ENCODE peak calls at places on chromosomes 2 and 18, in eight cellular contexts. N is AG04449, V is AG04450, A is IMR-90, B is colonic mucosa, F is kidney epithelial cell, O is LNCaP clone FGC, D is GM12865. S is an unnamed sample.

GRCh38 chr2:10282621-10283105 is 20.0 kb upstream of the HPCAL1 start:
- DNase-seq in F (no peak), N (no peak), B (no peak), O (no peak), V (no peak), A (no peak), D (no peak), S (no peak)

GRCh38 chr2:43227830-43228280 is 1.4 kb upstream of the ZFP36L2 start:
- DNase-seq in F (no peak), N (no peak), V (no peak), O (no peak), B (no peak), A (peak), D (no peak), S (no peak)

GRCh38 chr2:215961981-215962380 is 51.4 kb downstream of the MREG start:
- DNase-seq in A (no peak), V (no peak), N (no peak), F (no peak), D (no peak), B (no peak), O (no peak), S (peak)

GRCh38 chr18:55833543-55833942 is 245.6 kb upstream of the TCF4 start:
- DNase-seq in O (no peak), A (peak), D (no peak), N (peak), V (peak), B (no peak), F (peak), S (peak)

GRCh38 chr2:122737429-122738077 is 982.1 kb downstream of the TSN start:
- DNase-seq in O (no peak), D (peak), F (no peak), B (no peak), V (no peak), A (no peak), N (no peak), S (no peak)

GRCh38 chr18:74316257-74317180 is 880 bp downstream of the C18orf63 start:
- DNase-seq in N (peak), F (peak), B (no peak), D (no peak), O (peak), V (peak), A (peak), S (peak)

GRCh38 chr18:41326311-41326710 is 628.7 kb upstream of the PIK3C3 start:
- DNase-seq in B (no peak), D (no peak), V (no peak), A (peak), O (no peak), F (peak), N (no peak), S (peak)

GRCh38 chr2:170224692-170225091 is 46.7 kb downstream of the MYO3B start:
- DNase-seq in F (no peak), N (no peak), D (no peak), V (no peak), A (no peak), O (no peak), B (no peak), S (no peak)

GRCh38 chr18:79933765-79934164 is 17.7 kb downstream of the SLC66A2 start:
- DNase-seq in B (peak), F (no peak), O (no peak), N (peak), V (no peak), A (no peak), D (no peak), S (no peak)

GRCh38 chr2:239670463-239671120 is 269.8 kb upstream of the HDAC4 start:
- DNase-seq in V (no peak), B (no peak), F (no peak), N (no peak), A (no peak), O (no peak), D (no peak), S (no peak)

GRCh38 chr2:48983556-48983955 is 170.8 kb downstream of the FSHR start:
- DNase-seq in V (no peak), A (no peak), N (no peak), D (no peak), F (no peak), B (no peak), O (no peak), S (no peak)

GRCh38 chr18:77133051-77133919 is 702 bp upstream of the MBP start:
- DNase-seq in N (no peak), V (no peak), A (no peak), F (no peak), O (no peak), D (no peak), B (peak), S (no peak)

GRCh38 chr2:168139791-168140190 is 107.6 kb downstream of the STK39 start:
- DNase-seq in F (no peak), O (no peak), A (no peak), B (no peak), V (no peak), N (no peak), D (no peak), S (no peak)

GRCh38 chr2:39266139-39266805 is 22.5 kb upstream of the CDKL4 start:
- DNase-seq in V (no peak), B (no peak), F (no peak), N (no peak), A (peak), D (peak), O (no peak), S (no peak)

GRCh38 chr2:1990151-1990589 is 245.9 kb upstream of the PXDN start:
- DNase-seq in D (no peak), O (no peak), V (no peak), N (no peak), F (no peak), A (no peak), B (no peak), S (no peak)

GRCh38 chr18:26999797-27000196 is 134.3 kb upstream of the AQP4 start:
- DNase-seq in D (no peak), O (no peak), N (no peak), B (no peak), V (no peak), F (no peak), A (no peak), S (no peak)

GRCh38 chr2:42042956-42043355 is 4.9 kb upstream of the PKDCC start:
- DNase-seq in N (no peak), F (no peak), O (no peak), V (no peak), A (no peak), D (no peak), B (no peak), S (no peak)

GRCh38 chr2:42041377-42042127 is 6.3 kb upstream of the PKDCC start:
- DNase-seq in N (no peak), B (no peak), V (no peak), D (no peak), O (no peak), F (no peak), A (no peak), S (no peak)

GRCh38 chr2:42043789-42044394 is 3.9 kb upstream of the PKDCC start:
- DNase-seq in A (no peak), B (no peak), V (no peak), F (no peak), D (no peak), N (no peak), O (no peak), S (no peak)

GRCh38 chr2:42036940-42037339 is 10.9 kb upstream of the PKDCC start:
- DNase-seq in A (no peak), F (no peak), N (no peak), O (no peak), B (no peak), D (no peak), V (no peak), S (no peak)

GRCh38 chr2:42040643-42041277 is 7.1 kb upstream of the PKDCC start:
- DNase-seq in N (no peak), O (no peak), A (no peak), F (no peak), V (no peak), D (no peak), B (no peak), S (no peak)
- TF ChIP-seq CTCF in N (no peak), O (no peak), A (peak), F (no peak), V (peak), D (no peak), B (no peak), S (peak)

DNA sequence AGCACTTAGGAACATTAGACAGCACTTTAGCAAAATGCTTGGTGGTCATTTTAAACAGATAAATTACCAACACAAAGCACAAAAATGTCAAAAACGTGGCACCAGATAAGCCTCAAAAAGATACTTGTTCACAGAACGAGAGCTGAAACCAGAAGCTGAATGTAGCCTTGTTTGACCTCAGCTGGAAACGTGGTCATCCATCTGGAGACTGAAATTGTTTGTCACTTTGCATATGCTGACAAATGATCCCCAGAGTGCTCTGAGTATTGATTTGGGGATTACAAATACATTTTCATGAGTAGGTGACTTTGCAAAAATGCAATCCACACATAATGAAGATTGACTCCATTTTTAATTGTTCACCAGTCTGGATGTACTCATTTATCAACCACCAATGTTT is 139.3 kb downstream of the CCDC102B start:
- DNase-seq in N (no peak), A (no peak), D (no peak), B (no peak), V (no peak), O (no peak), F (no peak), S (no peak)
- H3K4me3 ChIP-seq in N (no peak), A (no peak), D (no peak), B (no peak), V (no peak), O (no peak), F (no peak), S (no peak)

GRCh38 chr2:27428978-27429541 is 629 bp downstream of the NRBP1 start:
- DNase-seq in D (peak), N (no peak), O (no peak), F (no peak), B (peak), A (peak), V (peak), S (peak)
- TF ChIP-seq CTCF in D (no peak), N (no peak), O (no peak), F (no peak), B (no peak), A (no peak), V (no peak), S (no peak)

GRCh38 chr18:9117980-9118841 is 15.7 kb downstream of the NDUFV2 start:
- DNase-seq in O (no peak), A (no peak), B (no peak), D (peak), N (no peak), V (no peak), F (no peak), S (no peak)

GRCh38 chr18:9120796-9121195 is 15.8 kb upstream of the ANKRD12 start:
- DNase-seq in F (no peak), N (no peak), O (no peak), V (no peak), D (peak), A (no peak), B (no peak), S (no peak)

GRCh38 chr18:9113468-9114149 is 11.1 kb downstream of the NDUFV2 start:
- DNase-seq in N (no peak), F (no peak), V (no peak), B (no peak), O (no peak), A (no peak), D (no peak), S (no peak)

DNA sequence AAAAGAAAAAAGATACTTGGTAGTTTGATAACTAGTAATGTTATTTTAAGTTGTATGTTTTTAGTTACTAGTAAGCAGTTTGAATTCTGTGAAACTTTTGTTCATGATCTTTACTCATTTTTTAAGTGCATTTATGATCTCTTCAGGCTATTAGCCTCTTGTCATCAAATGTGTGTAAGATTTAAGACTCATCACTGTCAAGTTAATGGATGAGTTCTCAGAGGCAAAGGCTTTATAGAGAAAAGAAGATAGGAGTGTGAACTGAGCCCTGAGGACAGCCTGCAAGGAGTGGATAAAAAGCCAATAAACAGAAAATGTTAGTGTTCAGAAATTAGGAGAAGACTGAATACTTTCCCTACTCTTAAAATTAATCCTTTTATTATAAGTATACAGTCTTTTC is 13.5 kb downstream of the NDUFV2 start:
- DNase-seq in D (no peak), V (no peak), B (no peak), N (no peak), F (no peak), A (no peak), O (no peak), S (no peak)
- H3K4me3 ChIP-seq in D (peak), V (no peak), B (no peak), N (no peak), F (no peak), A (no peak), O (no peak), S (no peak)

DNA sequence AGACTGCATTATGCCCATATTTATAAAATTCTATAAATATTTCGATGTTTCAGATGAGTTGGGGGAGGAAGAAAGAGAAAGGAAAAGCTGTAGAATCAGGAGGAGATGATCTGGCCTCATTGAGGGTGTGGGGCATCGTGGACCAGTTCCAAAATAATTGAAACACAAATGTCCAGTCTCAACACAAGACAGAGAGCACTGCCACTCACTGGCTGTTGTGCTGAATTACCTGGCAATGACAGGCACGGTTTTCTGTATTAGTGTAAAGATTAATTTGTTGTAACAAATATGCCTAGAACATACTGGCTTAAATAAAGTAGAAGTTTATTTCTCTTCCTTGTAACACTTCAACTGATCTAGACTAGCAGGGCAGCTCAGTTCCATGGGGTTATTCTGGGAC is 24.1 kb downstream of the POLE4 start:
- DNase-seq in O (no peak), B (no peak), F (no peak), A (no peak), V (no peak), N (no peak), D (no peak), S (no peak)
- TF ChIP-seq CTCF in O (peak), B (no peak), F (no peak), A (peak), V (no peak), N (peak), D (no peak), S (peak)

GRCh38 chr2:197310271-197310939 is at the start of gene ANKRD44:
- DNase-seq in D (peak), V (peak), N (no peak), O (peak), A (peak), F (peak), B (peak), S (no peak)

GRCh38 chr2:197309369-197310231 is 980 bp downstream of the ANKRD44 start:
- DNase-seq in F (no peak), V (no peak), O (no peak), D (peak), A (no peak), B (peak), N (no peak), S (no peak)

GRCh38 chr2:197310940-197311485 is 433 bp upstream of the ANKRD44 start:
- DNase-seq in V (no peak), N (no peak), O (no peak), F (no peak), B (no peak), D (no peak), A (no peak), S (no peak)

GRCh38 chr2:197311521-197312033 is 997 bp upstream of the ANKRD44 start:
- DNase-seq in N (no peak), D (no peak), B (no peak), V (no peak), A (no peak), F (no peak), O (no peak), S (no peak)

DNA sequence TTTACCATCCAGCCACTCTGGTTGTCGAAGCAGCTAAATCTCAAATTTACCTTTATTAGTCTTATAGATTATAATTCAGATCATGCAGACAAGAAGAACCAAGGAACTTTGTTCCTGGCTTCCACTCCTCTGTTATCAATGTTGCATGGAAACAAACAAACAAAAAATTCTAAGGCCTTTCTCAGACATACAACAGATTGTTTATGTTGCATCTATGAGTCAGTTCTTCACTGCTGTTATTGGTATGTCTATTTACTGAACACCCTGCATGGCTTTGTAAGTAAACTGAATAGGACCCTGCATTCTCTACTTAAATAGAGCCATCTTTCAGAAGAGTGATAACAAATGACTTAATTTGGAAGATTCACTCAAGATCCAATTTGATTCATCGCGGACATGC is 1.6 kb upstream of the ANKRD44 start:
- DNase-seq in D (no peak), N (no peak), V (no peak), O (no peak), B (no peak), A (no peak), F (no peak), S (no peak)
- H3K4me3 ChIP-seq in D (no peak), N (no peak), V (no peak), O (no peak), B (no peak), A (no peak), F (no peak), S (no peak)

GRCh38 chr2:71069376-71069775 is 928 bp downstream of the NAGK start:
- DNase-seq in D (no peak), O (no peak), V (no peak), A (peak), N (no peak), F (no peak), B (no peak), S (no peak)

GRCh38 chr2:71068218-71069035 is at the start of gene NAGK:
- DNase-seq in V (peak), A (peak), F (peak), D (peak), N (peak), B (peak), O (peak), S (peak)

GRCh38 chr2:71071681-71072398 is 3.4 kb downstream of the NAGK start:
- DNase-seq in D (peak), A (no peak), N (no peak), V (no peak), F (no peak), B (peak), O (peak), S (no peak)

GRCh38 chr2:71072492-71072891 is 4.0 kb downstream of the NAGK start:
- DNase-seq in V (no peak), D (no peak), F (no peak), O (no peak), N (no peak), B (no peak), A (no peak), S (no peak)

GRCh38 chr2:71070294-71071025 is 2.0 kb downstream of the NAGK start:
- DNase-seq in A (peak), F (no peak), V (no peak), B (no peak), O (no peak), N (no peak), D (peak), S (no peak)
- TF ChIP-seq CTCF in A (peak), F (no peak), V (peak), B (no peak), O (peak), N (peak), D (no peak), S (peak)